ENCODE peak calls at places on chromosomes 12 and 14, in five cellular contexts. R is K562, I is Panc1, V is HepG2, A is HCT116. T is an unnamed sample.

GRCh38 chr12:94831081-94831747 is 172.3 kb downstream of the NDUFA12 start:
- DNase-seq in V (no peak), A (no peak), I (no peak), R (no peak), T (no peak)

GRCh38 chr14:51676549-51676948 is 24.8 kb downstream of the FRMD6 start:
- DNase-seq in I (no peak), R (no peak), V (peak; percentile 78), A (no peak), T (no peak)

GRCh38 chr14:59090572-59090971 is 97.9 kb upstream of the DAAM1 start:
- DNase-seq in A (no peak), I (no peak), R (no peak), V (no peak), T (no peak)

GRCh38 chr14:23548351-23549318 is 2.9 kb downstream of the ZFHX2 start:
- DNase-seq in V (no peak), R (no peak), A (no peak), I (no peak), T (no peak)

GRCh38 chr14:51157012-51157411 is 62.1 kb upstream of the TRIM9 start:
- DNase-seq in I (peak; percentile 1), R (no peak), A (peak; percentile 16), V (peak; percentile 10), T (peak; percentile 25)

GRCh38 chr14:55265197-55265596 is 6.0 kb upstream of the FBXO34 start:
- DNase-seq in V (peak; percentile 24), R (no peak), I (no peak), A (no peak), T (no peak)

GRCh38 chr12:87428701-87429277 is 600.4 kb downstream of the C12orf50 start:
- DNase-seq in A (no peak), V (no peak), R (no peak), I (no peak), T (no peak)

GRCh38 chr12:93743229-93743998 is 66.2 kb downstream of the CRADD start:
- DNase-seq in V (no peak), I (no peak), R (no peak), A (no peak), T (no peak)

GRCh38 chr14:99803106-99803437 is 9.9 kb downstream of the EML1 start:
- DNase-seq in I (no peak), V (no peak), R (no peak), A (no peak), T (no peak)

GRCh38 chr14:66483322-66483721 is 2.8 kb upstream of the CCDC196 start:
- DNase-seq in I (no peak), V (no peak), R (no peak), A (no peak), T (no peak)

DNA sequence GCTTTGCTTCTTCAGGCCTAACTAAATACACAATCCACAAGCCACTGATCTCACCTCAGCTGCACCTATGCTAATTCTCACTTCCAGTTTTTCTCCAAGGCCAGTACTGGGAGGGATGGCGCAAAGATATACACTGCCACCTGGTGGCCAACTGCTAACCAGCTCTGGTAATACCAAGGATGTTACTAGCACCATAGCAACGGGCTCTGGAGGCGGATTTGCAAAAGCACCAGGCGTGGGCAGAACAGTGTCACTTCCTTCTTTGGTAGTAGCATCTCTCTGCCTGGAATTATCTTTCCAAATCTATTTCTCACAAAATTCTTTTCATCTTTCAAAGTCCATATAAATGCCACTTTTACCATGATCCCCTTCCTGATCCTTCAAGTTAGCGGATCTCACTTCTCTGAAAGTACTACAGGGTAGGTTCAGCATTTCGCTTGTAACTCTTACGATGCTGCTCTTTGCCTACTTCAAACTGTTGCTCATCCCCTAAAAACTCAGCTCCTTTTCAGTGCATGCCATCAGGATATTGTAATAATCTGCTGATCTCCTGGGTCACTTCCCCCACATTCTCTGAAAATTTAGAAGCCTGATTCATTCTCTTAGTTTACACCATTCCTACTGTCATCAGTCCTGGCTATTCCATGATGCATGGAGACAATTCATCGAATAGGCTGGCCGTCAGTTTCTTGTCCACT is 37.1 kb upstream of the FOXJ2 start:
- DNase-seq in R (peak; percentile 37), V (peak; percentile 77), A (peak; percentile 64), I (no peak), T (peak; percentile 54)
- TF ChIP-seq POLR2AphosphoS5 in R (no peak), V (no peak), A (no peak), I (no peak), T (no peak)

GRCh38 chr14:75254901-75255300 is 23.7 kb upstream of the FOS start:
- DNase-seq in I (no peak), A (no peak), V (no peak), R (no peak), T (no peak)
- TF ChIP-seq SIN3A in I (no peak), A (no peak), V (no peak), R (no peak), T (no peak)

DNA sequence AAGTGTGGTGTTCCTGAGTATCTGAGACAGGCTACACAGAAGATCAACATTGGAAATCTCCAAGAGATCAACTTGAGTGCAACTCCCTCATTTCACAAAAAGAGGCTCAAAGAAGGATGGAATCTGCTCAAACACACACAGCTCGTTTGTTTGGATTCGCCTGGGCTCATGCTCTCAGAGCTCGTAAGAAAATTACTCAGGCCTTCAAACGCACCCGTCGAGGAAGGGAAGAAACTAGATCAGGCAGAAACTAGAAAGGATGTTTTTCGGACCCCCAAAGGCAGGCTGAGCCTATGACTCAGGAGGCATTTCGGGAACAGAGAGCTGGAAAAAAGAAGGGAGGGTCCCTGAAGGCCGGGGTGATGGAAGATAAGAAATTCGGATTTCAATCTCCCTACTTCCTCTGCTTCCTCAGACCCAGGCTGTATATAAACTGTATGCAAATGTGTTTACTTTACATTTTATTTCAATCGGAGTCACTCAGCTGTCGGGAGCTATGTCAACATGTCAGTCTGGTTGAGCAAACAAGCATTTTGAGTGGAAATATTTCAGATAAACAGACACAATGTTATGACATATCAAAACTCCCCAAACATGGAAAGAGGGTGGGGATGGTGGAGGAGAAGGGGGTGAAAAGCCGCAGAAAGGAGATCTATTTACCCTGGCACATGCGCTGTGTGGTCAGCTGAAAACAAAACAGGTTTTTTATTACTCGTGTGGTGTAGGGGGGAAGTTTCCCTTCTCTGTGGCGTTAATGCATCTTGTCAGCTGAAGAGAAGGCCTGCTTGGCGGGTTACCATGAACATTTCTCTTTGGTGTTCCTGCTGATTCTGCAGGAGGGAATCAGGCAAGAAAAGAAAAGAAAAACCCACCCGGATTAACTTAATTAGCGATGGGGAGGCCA is 129.1 kb upstream of the TBX3 start:
- DNase-seq in R (no peak), A (no peak), V (peak; percentile 75), I (peak; percentile 7), T (no peak)
- TF ChIP-seq POLR2AphosphoS5 in R (no peak), A (no peak), V (no peak), I (no peak), T (no peak)

DNA sequence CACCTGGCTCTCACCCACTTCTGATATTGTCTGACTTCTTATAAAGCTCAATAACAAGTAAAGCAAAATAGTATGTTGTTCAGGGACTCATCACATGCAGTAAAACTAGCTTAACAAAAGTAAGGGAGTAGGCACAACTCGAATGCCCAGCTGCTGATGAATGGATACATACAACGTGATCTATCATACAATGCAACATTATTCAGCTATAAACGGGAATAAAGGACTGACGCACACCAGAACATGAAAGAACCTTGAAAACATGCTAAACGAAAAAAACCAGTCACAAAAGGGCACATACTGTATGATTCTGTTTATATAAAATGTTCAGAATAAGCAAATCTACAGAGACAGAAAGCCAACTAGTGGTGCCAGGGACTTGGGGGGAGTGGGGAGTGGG is 11.0 kb downstream of the PLBD2 start:
- DNase-seq in I (no peak), V (no peak), A (no peak), R (no peak), T (no peak)
- TF ChIP-seq SIN3A in I (no peak), V (no peak), A (no peak), R (no peak), T (no peak)

DNA sequence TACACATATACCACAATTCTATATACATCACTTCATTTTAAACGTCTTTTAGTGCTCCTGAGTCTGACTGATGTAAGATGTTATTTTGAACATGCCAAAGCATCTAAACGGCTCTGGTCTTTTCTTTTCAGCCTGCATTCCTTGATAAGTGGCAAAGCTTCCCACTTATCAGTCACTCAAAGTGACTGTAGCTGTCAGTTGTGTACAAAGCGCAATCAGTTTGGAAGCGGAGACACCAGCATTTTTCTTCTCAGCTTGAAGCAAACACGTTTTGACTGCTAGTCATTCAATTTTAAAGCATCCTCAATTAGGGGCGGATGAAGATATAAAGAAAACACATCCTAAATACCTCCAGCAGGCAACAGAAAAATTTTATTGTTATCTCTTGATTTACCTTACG is 226.8 kb downstream of the SOX5 start:
- DNase-seq in V (no peak), A (no peak), I (no peak), R (peak; percentile 41), T (no peak)
- TF ChIP-seq POLR2AphosphoS5 in V (no peak), A (no peak), I (no peak), R (peak; percentile 80), T (no peak)

GRCh38 chr14:64841121-64841611 is 38.5 kb downstream of the SPTB start:
- DNase-seq in V (peak; percentile 51), I (no peak), A (peak; percentile 56), R (peak; percentile 62), T (no peak)
- TF ChIP-seq SIN3A in V (no peak), I (no peak), A (peak; percentile 23), R (no peak), T (no peak)

GRCh38 chr12:108399514-108399913 is 60.4 kb upstream of the CMKLR1 start:
- DNase-seq in I (no peak), V (no peak), A (no peak), R (no peak), T (no peak)

GRCh38 chr12:108392284-108392683 is 53.2 kb upstream of the CMKLR1 start:
- DNase-seq in R (no peak), I (no peak), A (no peak), V (no peak), T (peak; percentile 71)

GRCh38 chr12:108389544-108389943 is 50.4 kb upstream of the CMKLR1 start:
- DNase-seq in A (no peak), I (no peak), R (no peak), V (no peak), T (no peak)

GRCh38 chr12:108390495-108391203 is 51.5 kb upstream of the CMKLR1 start:
- DNase-seq in V (no peak), R (no peak), I (no peak), A (no peak), T (no peak)

GRCh38 chr12:108394196-108394595 is 55.1 kb upstream of the CMKLR1 start:
- DNase-seq in A (no peak), V (no peak), R (no peak), I (no peak), T (no peak)
- TF ChIP-seq POLR2AphosphoS5 in A (no peak), V (no peak), R (no peak), I (no peak), T (no peak)

DNA sequence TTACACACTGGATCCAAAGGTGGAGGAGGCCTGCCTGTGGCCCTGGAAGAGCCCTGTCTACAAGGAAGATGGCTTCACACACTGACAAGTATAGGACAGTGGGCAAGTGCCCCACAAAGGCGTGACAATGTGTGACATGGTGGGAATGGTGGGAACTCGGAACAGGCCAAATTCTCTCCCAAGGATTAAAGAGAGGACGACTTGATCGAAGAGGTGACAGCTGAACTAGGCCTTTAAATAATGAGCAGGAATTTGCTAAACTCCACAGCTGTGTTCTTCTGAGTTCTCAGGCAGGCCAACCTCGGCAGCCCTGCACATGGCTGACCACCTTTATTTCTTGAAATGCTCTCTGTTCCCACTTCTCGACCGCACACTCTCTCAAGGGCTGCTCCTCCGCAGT is 23.8 kb downstream of the POMT2 start:
- DNase-seq in V (no peak), R (no peak), I (no peak), A (no peak), T (no peak)
- TF ChIP-seq SIN3A in V (no peak), R (no peak), I (no peak), A (no peak), T (no peak)